ENCODE peak calls at places on chromosomes 6 and 20, in nine cellular contexts. V is activated gamma-delta T cell treated with anti-CD3 and anti-CD28 coated beads, Interleukin-2, amount 50 U/mL, for 16 hours; L is breast epithelium; F is iris pigment epithelial cell; I is effector CD4-positive, alpha-beta T cell; W is cardiac fibroblast; C is C1 segment of cervical spinal cord; M is stimulated activated CD4-positive, alpha-beta T cell treated with anti-CD3 and anti-CD28 coated beads, Interleukin-4, amount 100 ng/mL, for 48 hours; R is GM23248. T is an unnamed sample.

GRCh38 chr6:31712296-31712695 is 2.9 kb upstream of the LY6G6D start:
- DNase-seq in V (no peak), L (peak), F (no peak), I (no peak), W (no peak), C (no peak), M (no peak), R (no peak), T (no peak)

GRCh38 chr6:75941509-75941908 is 131.0 kb downstream of the IMPG1 start:
- DNase-seq in V (no peak), L (no peak), F (no peak), I (no peak), W (no peak), C (no peak), M (no peak), R (no peak), T (no peak)

GRCh38 chr6:104855507-104855906 is 4.2 kb downstream of the HACE1 start:
- DNase-seq in V (no peak), L (no peak), F (peak), I (no peak), W (peak), C (no peak), M (no peak), R (peak), T (no peak)

GRCh38 chr6:20693466-20694063 is 159.3 kb downstream of the CDKAL1 start:
- DNase-seq in V (no peak), L (no peak), F (peak), I (no peak), W (peak), C (no peak), M (no peak), R (peak), T (no peak)

GRCh38 chr20:44208770-44209169 is 1.8 kb downstream of the OSER1 start:
- DNase-seq in V (no peak), L (no peak), F (peak), I (no peak), W (peak), C (no peak), M (no peak), R (peak), T (no peak)

GRCh38 chr6:45038226-45038625 is 289.9 kb upstream of the RUNX2 start:
- DNase-seq in V (no peak), L (no peak), F (no peak), I (no peak), W (no peak), C (no peak), M (no peak), R (no peak), T (no peak)

GRCh38 chr20:61670274-61670673 is 395.4 kb downstream of the TAF4 start:
- DNase-seq in V (no peak), L (no peak), F (no peak), I (no peak), W (no peak), C (no peak), M (no peak), R (no peak), T (no peak)

GRCh38 chr20:58407201-58407873 is 18.3 kb downstream of the VAPB start:
- DNase-seq in V (no peak), L (no peak), F (peak), I (no peak), W (peak), C (no peak), M (no peak), R (peak), T (no peak)

GRCh38 chr20:40754372-40754943 is 65.4 kb upstream of the MAFB start:
- DNase-seq in V (no peak), L (no peak), F (no peak), I (no peak), W (no peak), C (no peak), M (no peak), R (no peak), T (peak)

GRCh38 chr6:163416640-163417253 is 2.2 kb downstream of the QKI start:
- DNase-seq in V (no peak), L (no peak), F (peak), I (peak), W (peak), C (no peak), M (peak), R (peak), T (peak)

GRCh38 chr20:61802721-61803311 is 262.9 kb downstream of the TAF4 start:
- DNase-seq in V (no peak), L (no peak), F (no peak), I (no peak), W (no peak), C (no peak), M (no peak), R (no peak), T (no peak)

GRCh38 chr6:21459646-21460045 is 133.9 kb upstream of the SOX4 start:
- DNase-seq in V (no peak), L (no peak), F (no peak), I (no peak), W (no peak), C (no peak), M (no peak), R (no peak), T (no peak)

GRCh38 chr6:7921071-7921470 is 10.5 kb upstream of the TXNDC5 start:
- DNase-seq in V (no peak), L (no peak), F (no peak), I (no peak), W (no peak), C (no peak), M (no peak), R (no peak), T (no peak)

GRCh38 chr6:7912024-7912423 is 1.4 kb upstream of the TXNDC5 start:
- DNase-seq in V (no peak), L (no peak), F (no peak), I (no peak), W (no peak), C (no peak), M (no peak), R (no peak), T (no peak)

GRCh38 chr20:43955244-43956191 is 40.9 kb downstream of the TOX2 start:
- DNase-seq in V (peak), L (no peak), F (peak), I (peak), W (peak), C (no peak), M (peak), R (peak), T (no peak)

GRCh38 chr6:35068206-35068605 is 72.9 kb downstream of the TCP11 start:
- DNase-seq in V (no peak), L (no peak), F (no peak), I (no peak), W (no peak), C (no peak), M (no peak), R (no peak), T (no peak)

GRCh38 chr6:30915591-30915946 is 1.5 kb downstream of the VARS2 start:
- DNase-seq in V (no peak), L (no peak), F (peak), I (no peak), W (peak), C (peak), M (no peak), R (peak), T (peak)

GRCh38 chr20:19631410-19631809 is 126.6 kb upstream of the RIN2 start:
- DNase-seq in V (no peak), L (no peak), F (no peak), I (no peak), W (no peak), C (no peak), M (no peak), R (no peak), T (no peak)

GRCh38 chr6:780669-781068 is 87.7 kb upstream of the EXOC2 start:
- DNase-seq in V (no peak), L (no peak), F (no peak), I (no peak), W (no peak), C (no peak), M (no peak), R (no peak), T (no peak)

GRCh38 chr6:40400738-40401137 is 186.4 kb downstream of the LRFN2 start:
- DNase-seq in V (no peak), L (no peak), F (no peak), I (no peak), W (no peak), C (no peak), M (no peak), R (no peak), T (no peak)

GRCh38 chr6:162684961-162685360 is 42.6 kb downstream of the PRKN start:
- DNase-seq in V (no peak), L (no peak), F (no peak), I (no peak), W (no peak), C (no peak), M (no peak), R (no peak), T (no peak)

GRCh38 chr20:44282148-44282547 is 28.9 kb downstream of the FITM2 start:
- DNase-seq in V (no peak), L (no peak), F (no peak), I (no peak), W (no peak), C (no peak), M (no peak), R (no peak), T (no peak)

GRCh38 chr6:50093116-50093937 is 43.6 kb upstream of the DEFB112 start:
- DNase-seq in V (no peak), L (no peak), F (no peak), I (no peak), W (no peak), C (no peak), M (no peak), R (no peak), T (peak)

GRCh38 chr20:33602826-33603590 is 59.1 kb upstream of the C20orf144 start:
- DNase-seq in V (no peak), L (no peak), F (peak), I (no peak), W (peak), C (no peak), M (no peak), R (peak), T (no peak)

GRCh38 chr6:15491255-15491985 is 171.4 kb downstream of the DTNBP1 start:
- DNase-seq in V (peak), L (peak), F (peak), I (peak), W (peak), C (peak), M (peak), R (peak), T (peak)

GRCh38 chr6:48032156-48032555 is 78.8 kb downstream of the PTCHD4 start:
- DNase-seq in V (no peak), L (no peak), F (peak), I (no peak), W (peak), C (no peak), M (no peak), R (peak), T (no peak)

GRCh38 chr6:26198626-26199056 is 111.4 kb downstream of the HFE start:
- DNase-seq in V (no peak), L (no peak), F (no peak), I (no peak), W (no peak), C (no peak), M (no peak), R (peak), T (no peak)

T was measured in hepatocyte.